ENCODE peak calls at places on chromosomes 2 and 18, in seven cellular contexts. O is Peyer's patch, Z is K562, J is left ventricle myocardium inferior, M is GM23338, P is endodermal cell, Y is lower lobe of right lung. E is an unnamed sample.

GRCh38 chr2:7625392-7626138 is 708.4 kb downstream of the RNF144A start:
- DNase-seq in O (no peak), Z (no peak), J (no peak), M (no peak), P (no peak), Y (no peak), E (no peak)

GRCh38 chr2:158973511-158973956 is 5.1 kb downstream of the TANC1 start:
- DNase-seq in O (no peak), Z (no peak), J (no peak), M (no peak), P (no peak), Y (no peak), E (no peak)

GRCh38 chr2:60827369-60827768 is 54.0 kb upstream of the REL start:
- DNase-seq in O (no peak), Z (no peak), J (no peak), M (no peak), P (no peak), Y (no peak), E (no peak)

GRCh38 chr2:186422226-186422625 is 63.8 kb upstream of the ZC3H15 start:
- DNase-seq in O (no peak), Z (no peak), J (peak), M (no peak), P (no peak), Y (no peak), E (no peak)

GRCh38 chr2:152730591-152731333 is 12.3 kb downstream of the ARL6IP6 start:
- DNase-seq in O (peak), Z (no peak), J (no peak), M (no peak), P (no peak), Y (no peak), E (no peak)

GRCh38 chr18:67417864-67418523 is 98.5 kb downstream of the DSEL start:
- DNase-seq in O (no peak), Z (peak), J (no peak), M (no peak), P (no peak), Y (no peak), E (no peak)

GRCh38 chr2:106770986-106771385 is 115.0 kb downstream of the ST6GAL2 start:
- DNase-seq in O (no peak), Z (no peak), J (no peak), M (no peak), P (no peak), Y (no peak), E (no peak)

GRCh38 chr2:217920879-217921603 is 81.8 kb downstream of the TNS1 start:
- DNase-seq in O (no peak), Z (no peak), J (peak), M (peak), P (peak), Y (no peak), E (no peak)

GRCh38 chr18:24672165-24672950 is 211.9 kb downstream of the HRH4 start:
- DNase-seq in O (no peak), Z (no peak), J (no peak), M (peak), P (no peak), Y (no peak), E (no peak)

GRCh38 chr2:230684222-230685164 is 28.1 kb upstream of the CAB39 start:
- DNase-seq in O (no peak), Z (no peak), J (no peak), M (no peak), P (no peak), Y (no peak), E (no peak)

GRCh38 chr2:33086400-33087015 is 139.8 kb downstream of the LTBP1 start:
- DNase-seq in O (no peak), Z (no peak), J (no peak), M (no peak), P (no peak), Y (no peak), E (no peak)

GRCh38 chr2:27241761-27242613 is 20.9 kb downstream of the SLC30A3 start:
- DNase-seq in O (no peak), Z (no peak), J (peak), M (no peak), P (no peak), Y (no peak), E (no peak)

GRCh38 chr2:68730828-68731227 is 3.8 kb upstream of the ARHGAP25 start:
- DNase-seq in O (no peak), Z (no peak), J (no peak), M (no peak), P (peak), Y (no peak), E (no peak)

GRCh38 chr18:34098109-34098508 is 126.6 kb downstream of the NOL4 start:
- DNase-seq in O (no peak), Z (no peak), J (no peak), M (peak), P (no peak), Y (no peak), E (no peak)

GRCh38 chr2:152718909-152719645 is 657 bp downstream of the ARL6IP6 start:
- DNase-seq in O (peak), Z (peak), J (no peak), M (peak), P (peak), Y (no peak), E (no peak)

GRCh38 chr18:10270160-10270571 is 184.3 kb upstream of the APCDD1 start:
- DNase-seq in O (no peak), Z (no peak), J (peak), M (no peak), P (no peak), Y (no peak), E (peak)

GRCh38 chr2:142965464-142965863 is 88.0 kb downstream of the KYNU start:
- DNase-seq in O (no peak), Z (no peak), J (no peak), M (no peak), P (no peak), Y (no peak), E (no peak)

GRCh38 chr2:172704072-172704936 is 31.3 kb upstream of the RAPGEF4 start:
- DNase-seq in O (no peak), Z (peak), J (no peak), M (peak), P (peak), Y (no peak), E (no peak)

GRCh38 chr2:138689705-138690104 is 90.5 kb downstream of the NXPH2 start:
- DNase-seq in O (no peak), Z (no peak), J (no peak), M (no peak), P (no peak), Y (no peak), E (no peak)

GRCh38 chr2:85216051-85216431 is 82.8 kb downstream of the TCF7L1 start:
- DNase-seq in O (no peak), Z (no peak), J (no peak), M (peak), P (no peak), Y (no peak), E (peak)

GRCh38 chr2:192148241-192148619 is 46.5 kb downstream of the TMEFF2 start:
- DNase-seq in O (no peak), Z (no peak), J (no peak), M (no peak), P (no peak), Y (no peak), E (no peak)

GRCh38 chr2:228048838-228049490 is 132.5 kb downstream of the SPHKAP start:
- DNase-seq in O (no peak), Z (peak), J (no peak), M (peak), P (peak), Y (no peak), E (no peak)

GRCh38 chr2:98649135-98649991 is 41.0 kb downstream of the UNC50 start:
- DNase-seq in O (peak), Z (peak), J (peak), M (peak), P (peak), Y (peak), E (peak)

GRCh38 chr2:20507166-20507692 is 60.4 kb downstream of the RHOB start:
- DNase-seq in O (no peak), Z (no peak), J (no peak), M (no peak), P (no peak), Y (no peak), E (no peak)

GRCh38 chr2:137659616-137660015 is 304.7 kb upstream of the HNMT start:
- DNase-seq in O (no peak), Z (no peak), J (no peak), M (peak), P (no peak), Y (no peak), E (no peak)

GRCh38 chr2:234363011-234363487 is 133.8 kb downstream of the ARL4C start:
- DNase-seq in O (no peak), Z (no peak), J (no peak), M (peak), P (peak), Y (no peak), E (no peak)

GRCh38 chr2:105329561-105330495 is at the start of gene TGFBRAP1:
- DNase-seq in O (peak), Z (peak), J (peak), M (peak), P (peak), Y (peak), E (peak)

GRCh38 chr18:55706893-55707292 is 118.9 kb upstream of the TCF4 start:
- DNase-seq in O (no peak), Z (no peak), J (no peak), M (no peak), P (no peak), Y (no peak), E (no peak)

GRCh38 chr2:48126180-48126579 is 219.9 kb upstream of the FBXO11 start:
- DNase-seq in O (no peak), Z (no peak), J (no peak), M (no peak), P (no peak), Y (no peak), E (no peak)

GRCh38 chr2:555164-555922 is 121.9 kb downstream of the TMEM18 start:
- DNase-seq in O (no peak), Z (no peak), J (no peak), M (no peak), P (no peak), Y (no peak), E (no peak)

GRCh38 chr2:30688956-30689401 is 118.3 kb downstream of the CAPN13 start:
- DNase-seq in O (no peak), Z (no peak), J (peak), M (no peak), P (no peak), Y (no peak), E (no peak)

GRCh38 chr18:9366126-9366714 is 31.6 kb downstream of the TWSG1 start:
- DNase-seq in O (no peak), Z (no peak), J (no peak), M (peak), P (peak), Y (no peak), E (peak)

GRCh38 chr2:241271641-241272297 is 43.7 kb downstream of the HDLBP start:
- DNase-seq in O (peak), Z (peak), J (peak), M (peak), P (peak), Y (peak), E (peak)

GRCh38 chr2:241272298-241272721 is 43.2 kb downstream of the HDLBP start:
- DNase-seq in O (peak), Z (peak), J (peak), M (peak), P (peak), Y (peak), E (no peak)

GRCh38 chr2:241274127-241274526 is 41.3 kb downstream of the HDLBP start:
- DNase-seq in O (no peak), Z (no peak), J (no peak), M (peak), P (peak), Y (no peak), E (no peak)

GRCh38 chr2:241272722-241273551 is 42.5 kb downstream of the HDLBP start:
- DNase-seq in O (no peak), Z (no peak), J (peak), M (peak), P (peak), Y (peak), E (no peak)

GRCh38 chr2:241273552-241273988 is 41.9 kb downstream of the HDLBP start:
- DNase-seq in O (no peak), Z (no peak), J (no peak), M (peak), P (peak), Y (no peak), E (no peak)
- H3K27ac ChIP-seq in O (no peak), Z (no peak), J (peak), M (peak), P (no peak), Y (peak), E (no peak)

DNA sequence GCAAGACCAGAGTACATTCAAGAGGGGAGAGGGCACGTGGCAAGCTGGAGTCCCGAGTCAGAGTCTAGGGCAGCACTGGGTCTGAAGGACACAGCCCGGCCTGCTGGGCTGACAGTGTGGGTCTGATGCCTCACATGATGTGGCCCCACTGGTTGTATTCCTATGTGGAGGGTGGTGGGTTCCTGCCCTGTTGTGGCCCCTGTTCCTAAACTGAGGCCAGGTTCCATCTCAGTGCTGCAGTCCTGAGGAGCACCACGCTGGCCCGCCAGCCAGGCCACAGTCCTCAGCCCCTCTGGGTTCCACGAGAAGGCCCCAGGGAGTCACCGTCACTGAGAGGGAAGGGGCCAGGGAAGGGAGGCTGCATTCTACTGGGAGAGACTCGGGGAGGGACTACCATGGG is 13.3 kb downstream of the TMEM127 start:
- DNase-seq in O (no peak), Z (no peak), J (no peak), M (no peak), P (no peak), Y (no peak), E (no peak)
- H3K27ac ChIP-seq in O (no peak), Z (no peak), J (peak), M (no peak), P (no peak), Y (no peak), E (no peak)

GRCh38 chr2:23386422-23387220 is 1.6 kb downstream of the KLHL29 start:
- DNase-seq in O (peak), Z (no peak), J (peak), M (peak), P (peak), Y (peak), E (no peak)
- H3K27ac ChIP-seq in O (no peak), Z (no peak), J (no peak), M (no peak), P (no peak), Y (peak), E (no peak)

GRCh38 chr2:204171432-204171960 is 234.9 kb downstream of the ICOS start:
- DNase-seq in O (no peak), Z (no peak), J (no peak), M (no peak), P (no peak), Y (no peak), E (no peak)
- H3K27ac ChIP-seq in O (no peak), Z (no peak), J (no peak), M (no peak), P (no peak), Y (no peak), E (no peak)

GRCh38 chr2:201854221-201854801 is 48.0 kb downstream of the CDK15 start:
- DNase-seq in O (no peak), Z (no peak), J (no peak), M (no peak), P (no peak), Y (no peak), E (no peak)
- H3K27ac ChIP-seq in O (no peak), Z (no peak), J (no peak), M (no peak), P (no peak), Y (no peak), E (no peak)

DNA sequence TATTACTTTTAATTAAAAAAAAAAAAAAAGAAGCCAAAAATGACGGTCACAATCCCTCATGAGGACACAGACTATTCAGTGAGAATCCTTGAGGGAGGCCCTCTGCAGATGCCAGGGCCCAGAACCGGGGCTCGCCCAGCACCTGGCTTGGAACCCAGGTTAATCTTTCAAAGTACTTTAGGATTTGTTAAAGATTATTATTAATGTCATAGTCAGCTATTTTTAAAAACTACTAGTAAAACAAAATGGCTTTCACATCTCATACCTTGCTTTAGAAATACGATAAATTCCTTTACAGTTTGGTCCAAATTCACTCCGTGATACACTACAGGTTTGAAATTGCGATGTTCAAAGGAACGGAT is 27.1 kb downstream of the C2orf76 start:
- DNase-seq in O (no peak), Z (no peak), J (no peak), M (no peak), P (no peak), Y (no peak), E (no peak)
- H3K27ac ChIP-seq in O (no peak), Z (no peak), J (no peak), M (no peak), P (no peak), Y (no peak), E (no peak)

GRCh38 chr2:176172748-176173586 is 15.5 kb upstream of the HOXD1 start:
- DNase-seq in O (no peak), Z (no peak), J (no peak), M (no peak), P (no peak), Y (no peak), E (no peak)

GRCh38 chr2:176172007-176172747 is 15.1 kb downstream of the HOXD3 start:
- DNase-seq in O (no peak), Z (no peak), J (no peak), M (peak), P (peak), Y (no peak), E (no peak)

GRCh38 chr2:176174850-176175728 is 13.4 kb upstream of the HOXD1 start:
- DNase-seq in O (no peak), Z (peak), J (no peak), M (peak), P (peak), Y (no peak), E (peak)

GRCh38 chr2:176174382-176174834 is 14.1 kb upstream of the HOXD1 start:
- DNase-seq in O (no peak), Z (no peak), J (no peak), M (no peak), P (peak), Y (no peak), E (peak)

GRCh38 chr2:176173679-176174381 is 14.6 kb upstream of the HOXD1 start:
- DNase-seq in O (no peak), Z (no peak), J (no peak), M (no peak), P (no peak), Y (no peak), E (no peak)
- H3K27ac ChIP-seq in O (no peak), Z (no peak), J (no peak), M (no peak), P (no peak), Y (no peak), E (peak)

GRCh38 chr2:207502199-207502598 is 27.6 kb upstream of the CREB1 start:
- DNase-seq in O (no peak), Z (no peak), J (peak), M (no peak), P (no peak), Y (no peak), E (no peak)
- H3K27ac ChIP-seq in O (no peak), Z (no peak), J (peak), M (no peak), P (no peak), Y (peak), E (no peak)

GRCh38 chr2:42933824-42934254 is 141.5 kb upstream of the HAAO start:
- DNase-seq in O (no peak), Z (no peak), J (no peak), M (no peak), P (no peak), Y (no peak), E (no peak)
- H3K27ac ChIP-seq in O (no peak), Z (no peak), J (peak), M (no peak), P (no peak), Y (peak), E (no peak)

E was measured in substantia nigra.